ENCODE peak calls at places on chromosome 21, in seven cellular contexts. C is CD4-positive, alpha-beta memory T cell; D is G401; B is kidney tubule cell; F is HCEC 1CT; V is thoracic aorta; U is AG20443. Q is an unnamed sample.

GRCh38 chr21:32900814-32901213 is 124.9 kb upstream of the OLIG2 start:
- DNase-seq in C (no peak), D (no peak), B (no peak), F (no peak), V (no peak), U (no peak), Q (no peak)

GRCh38 chr21:29893687-29894086 is 46.1 kb downstream of the GRIK1 start:
- DNase-seq in C (no peak), D (no peak), B (no peak), F (peak), V (no peak), U (no peak), Q (no peak)

GRCh38 chr21:38506606-38507331 is 8.5 kb upstream of the ERG start:
- DNase-seq in C (no peak), D (no peak), B (no peak), F (no peak), V (no peak), U (no peak), Q (no peak)

GRCh38 chr21:31905444-31906400 is 32.9 kb downstream of the HUNK start:
- DNase-seq in C (no peak), D (no peak), B (no peak), F (no peak), V (no peak), U (no peak), Q (no peak)

GRCh38 chr21:25039461-25040380 is 567.6 kb downstream of the MRPL39 start:
- DNase-seq in C (no peak), D (peak), B (peak), F (no peak), V (no peak), U (no peak), Q (no peak)

GRCh38 chr21:30227633-30228404 is 11.9 kb upstream of the CLDN8 start:
- DNase-seq in C (no peak), D (no peak), B (peak), F (peak), V (no peak), U (peak), Q (peak)

GRCh38 chr21:26982767-26983166 is 15.9 kb upstream of the ADAMTS5 start:
- DNase-seq in C (no peak), D (no peak), B (peak), F (peak), V (no peak), U (no peak), Q (no peak)

GRCh38 chr21:43322311-43322710 is 104.6 kb downstream of the SIK1 start:
- DNase-seq in C (no peak), D (no peak), B (no peak), F (no peak), V (no peak), U (no peak), Q (no peak)

GRCh38 chr21:25938673-25939395 is 204.1 kb downstream of the GABPA start:
- DNase-seq in C (no peak), D (peak), B (no peak), F (no peak), V (no peak), U (no peak), Q (no peak)

GRCh38 chr21:38242036-38242435 is 14.8 kb upstream of the KCNJ15 start:
- DNase-seq in C (no peak), D (no peak), B (peak), F (no peak), V (no peak), U (no peak), Q (no peak)

GRCh38 chr21:34613679-34614442 is 1.1 kb downstream of the RCAN1 start:
- DNase-seq in C (peak), D (no peak), B (peak), F (peak), V (no peak), U (peak), Q (peak)

GRCh38 chr21:14955936-14956520 is 108.8 kb downstream of the NRIP1 start:
- DNase-seq in C (no peak), D (no peak), B (peak), F (no peak), V (no peak), U (no peak), Q (no peak)

GRCh38 chr21:25885405-25885804 is 150.6 kb downstream of the GABPA start:
- DNase-seq in C (no peak), D (no peak), B (peak), F (no peak), V (no peak), U (no peak), Q (no peak)